ENCODE peak calls at places on chromosomes 12 and 14, in ten cellular contexts. Q is heart right ventricle, Z is pancreas, S is psoas muscle, L is AG10803, E is A549, V is Calu3, T is neural progenitor cell, J is CD14-positive monocyte, K is Panc1. X is an unnamed sample.

GRCh38 chr12:68012712-68013111 is 23.5 kb downstream of the IFNG-AS1 start:
- DNase-seq in S (no peak), K (no peak), Q (no peak), J (no peak), V (no peak), L (peak), T (no peak), E (no peak), Z (no peak), X (no peak)

GRCh38 chr12:93089805-93090569 is 160.9 kb upstream of the EEA1 start:
- DNase-seq in Q (no peak), S (no peak), E (peak), L (peak), T (no peak), K (peak), Z (no peak), V (peak), J (peak), X (no peak)

GRCh38 chr12:52059582-52060497 is 8.6 kb downstream of the NR4A1 start:
- DNase-seq in K (no peak), Q (no peak), J (no peak), V (no peak), L (no peak), E (peak), S (no peak), T (no peak), Z (no peak), X (no peak)

GRCh38 chr14:73741386-73741875 is 27.2 kb upstream of the PNMA1 start:
- DNase-seq in T (peak), Z (no peak), L (no peak), V (peak), K (no peak), S (peak), Q (peak), E (peak), J (peak), X (peak)

GRCh38 chr12:96198970-96199369 is 4.8 kb downstream of the ELK3 start:
- DNase-seq in V (no peak), S (no peak), Z (no peak), L (peak), E (peak), J (no peak), Q (no peak), K (no peak), T (no peak), X (no peak)

GRCh38 chr14:84961637-84962036 is 568.3 kb upstream of the FLRT2 start:
- DNase-seq in J (no peak), V (no peak), L (peak), Z (no peak), T (peak), K (no peak), S (no peak), E (no peak), Q (no peak), X (no peak)

GRCh38 chr14:76940057-76940456 is 88.5 kb downstream of the IRF2BPL start:
- DNase-seq in V (no peak), J (no peak), K (no peak), Q (no peak), T (no peak), Z (no peak), S (no peak), E (no peak), L (no peak), X (no peak)

GRCh38 chr12:32811686-32812392 is 56.1 kb upstream of the YARS2 start:
- DNase-seq in Z (no peak), K (no peak), S (no peak), V (no peak), J (no peak), T (no peak), Q (no peak), L (no peak), E (no peak), X (no peak)

GRCh38 chr14:54003064-54003463 is 46.4 kb upstream of the BMP4 start:
- DNase-seq in S (no peak), E (no peak), T (no peak), K (no peak), Q (no peak), L (no peak), Z (no peak), J (no peak), V (no peak), X (no peak)

GRCh38 chr14:69079188-69079742 is 73.7 kb downstream of the DCAF5 start:
- DNase-seq in J (no peak), T (no peak), Z (no peak), E (peak), V (peak), K (peak), L (peak), Q (no peak), S (no peak), X (no peak)

GRCh38 chr12:32198555-32198954 is 91.9 kb downstream of the BICD1 start:
- DNase-seq in S (no peak), L (peak), V (no peak), Q (no peak), J (no peak), K (peak), E (no peak), Z (no peak), T (no peak), X (no peak)

GRCh38 chr12:57539134-57539768 is 7.7 kb downstream of the DCTN2 start:
- DNase-seq in Q (no peak), Z (no peak), K (no peak), L (no peak), S (no peak), T (no peak), J (no peak), E (no peak), V (no peak), X (no peak)
- TF ChIP-seq CTCF in Q (no peak), Z (no peak), K (no peak), L (no peak), S (no peak), T (no peak), J (no peak), E (no peak), V (no peak), X (no peak)

GRCh38 chr12:12985817-12986408 is 14.2 kb downstream of the HEBP1 start:
- DNase-seq in T (peak), V (peak), K (no peak), S (no peak), L (no peak), Q (no peak), E (peak), J (no peak), Z (no peak), X (no peak)
- TF ChIP-seq CTCF in T (peak), V (peak), K (peak), S (peak), L (peak), Q (no peak), E (peak), J (peak), Z (no peak), X (no peak)

GRCh38 chr14:99871771-99872170 is 78.6 kb downstream of the EML1 start:
- DNase-seq in K (no peak), T (peak), Z (no peak), J (no peak), Q (no peak), E (no peak), V (no peak), S (no peak), L (no peak), X (no peak)
- TF ChIP-seq CTCF in K (no peak), T (no peak), Z (no peak), J (no peak), Q (no peak), E (no peak), V (no peak), S (no peak), L (no peak), X (no peak)

GRCh38 chr12:20798561-20798960 is 11.9 kb upstream of the SLCO1B3 start:
- DNase-seq in V (peak), K (no peak), L (no peak), J (no peak), Q (no peak), S (no peak), T (peak), Z (no peak), E (peak), X (no peak)
- TF ChIP-seq CTCF in V (no peak), K (peak), L (no peak), J (no peak), Q (peak), S (no peak), T (peak), Z (no peak), E (peak), X (no peak)

GRCh38 chr14:64766430-64767151 is 62.4 kb downstream of the PLEKHG3 start:
- DNase-seq in J (no peak), Q (no peak), S (no peak), L (no peak), T (peak), V (no peak), E (no peak), Z (no peak), K (no peak), X (no peak)
- TF ChIP-seq CTCF in J (no peak), Q (no peak), S (no peak), L (no peak), T (peak), V (no peak), E (no peak), Z (no peak), K (no peak), X (no peak)

X was measured in GM20000.